ENCODE peak calls at places on chromosomes 3 and 15, in four cellular contexts. D is omental fat pad, K is heart right ventricle, W is nephron progenitor cell. Q is an unnamed sample.

GRCh38 chr15:67186226-67186649 is 68.2 kb downstream of the AAGAB start:
- DNase-seq in W (no peak), K (peak; percentile 79), D (no peak), Q (peak; percentile 84)

GRCh38 chr3:194075802-194076460 is 60.0 kb upstream of the HES1 start:
- DNase-seq in W (no peak), K (no peak), D (no peak), Q (no peak)

GRCh38 chr15:41971089-41971892 is 1.1 kb downstream of the EHD4 start:
- DNase-seq in W (peak; percentile 47), K (peak; percentile 53), D (no peak), Q (no peak)

GRCh38 chr3:189781384-189781783 is 150.2 kb downstream of the TP63 start:
- DNase-seq in W (no peak), D (no peak), K (no peak), Q (no peak)

GRCh38 chr3:16060358-16060852 is 114.1 kb upstream of the GALNT15 start:
- DNase-seq in D (no peak), W (no peak), K (no peak), Q (no peak)

GRCh38 chr3:13234664-13235063 is 161.4 kb upstream of the IQSEC1 start:
- DNase-seq in W (no peak), K (no peak), D (no peak), Q (no peak)

GRCh38 chr15:38688761-38689160 is 124.1 kb upstream of the RASGRP1 start:
- DNase-seq in W (no peak), D (no peak), K (no peak), Q (no peak)

GRCh38 chr15:83943043-83943442 is 289.1 kb downstream of the ADAMTSL3 start:
- DNase-seq in K (no peak), W (no peak), D (no peak), Q (no peak)

GRCh38 chr3:177731644-177732268 is 534.5 kb upstream of the TBL1XR1 start:
- DNase-seq in K (no peak), W (no peak), D (no peak), Q (no peak)

GRCh38 chr15:74683758-74684157 is 12.1 kb downstream of the EDC3 start:
- DNase-seq in W (no peak), K (no peak), D (no peak), Q (no peak)

GRCh38 chr15:52414936-52415335 is 113.7 kb downstream of the MYO5A start:
- DNase-seq in K (no peak), W (no peak), D (no peak), Q (no peak)

GRCh38 chr3:177069514-177070329 is 127.6 kb downstream of the TBL1XR1 start:
- DNase-seq in K (no peak), D (no peak), W (no peak), Q (no peak)

GRCh38 chr3:10169000-10169496 is 4.3 kb downstream of the IRAK2 start:
- DNase-seq in W (no peak), D (no peak), K (no peak), Q (no peak)

GRCh38 chr3:11825271-11825670 is 21.4 kb downstream of the TAMM41 start:
- DNase-seq in K (no peak), D (no peak), W (no peak), Q (no peak)

GRCh38 chr3:51934991-51935885 is 6.5 kb downstream of the RRP9 start:
- DNase-seq in D (no peak), K (no peak), W (no peak), Q (no peak)

GRCh38 chr15:82971223-82971984 is 14.6 kb upstream of the RAMAC start:
- DNase-seq in W (no peak), D (no peak), K (no peak), Q (no peak)

GRCh38 chr3:129974451-129975331 is at the start of gene TRH:
- DNase-seq in K (no peak), W (peak; percentile 68), D (no peak), Q (no peak)

GRCh38 chr3:71395927-71396695 is 187.4 kb downstream of the FOXP1 start:
- DNase-seq in D (no peak), K (no peak), W (no peak), Q (no peak)

GRCh38 chr3:43187836-43188479 is 82.1 kb upstream of the POMGNT2 start:
- DNase-seq in W (no peak), D (no peak), K (no peak), Q (no peak)

GRCh38 chr3:55882006-55882405 is 394.9 kb upstream of the WNT5A start:
- DNase-seq in W (no peak), D (no peak), K (no peak), Q (no peak)

GRCh38 chr3:196341142-196341541 is 3.0 kb upstream of the TM4SF19 start:
- DNase-seq in K (no peak), D (no peak), W (no peak), Q (peak; percentile 77)

GRCh38 chr15:50210462-50211264 is 28.7 kb downstream of the SLC27A2 start:
- DNase-seq in W (no peak), D (no peak), K (no peak), Q (no peak)

GRCh38 chr15:68054658-68055223 is 626 bp downstream of the PIAS1 start:
- DNase-seq in K (peak; percentile 60), D (no peak), W (peak; percentile 90), Q (peak; percentile 71)

GRCh38 chr15:87863152-87863551 is 393.4 kb downstream of the NTRK3 start:
- DNase-seq in K (no peak), D (no peak), W (peak; percentile 62), Q (no peak)

GRCh38 chr3:98817546-98817945 is 54.4 kb downstream of the ST3GAL6 start:
- DNase-seq in D (no peak), K (no peak), W (no peak), Q (no peak)

GRCh38 chr15:90211440-90212168 is 10.5 kb downstream of the SEMA4B start:
- DNase-seq in W (no peak), K (no peak), D (no peak), Q (no peak)

GRCh38 chr15:25684521-25685215 is 178.5 kb downstream of the ATP10A start:
- DNase-seq in D (no peak), W (no peak), K (no peak), Q (no peak)

GRCh38 chr15:73240864-73241499 is 127.8 kb downstream of the HCN4 start:
- DNase-seq in W (peak; percentile 79), D (peak; percentile 86), K (no peak), Q (no peak)

GRCh38 chr15:73239564-73240208 is 129.1 kb downstream of the HCN4 start:
- DNase-seq in D (no peak), K (no peak), W (no peak), Q (no peak)

GRCh38 chr15:73246898-73247297 is 121.9 kb downstream of the HCN4 start:
- DNase-seq in K (no peak), W (no peak), D (no peak), Q (no peak)

GRCh38 chr15:73246411-73246810 is 122.3 kb downstream of the HCN4 start:
- DNase-seq in K (no peak), D (no peak), W (no peak), Q (no peak)

DNA sequence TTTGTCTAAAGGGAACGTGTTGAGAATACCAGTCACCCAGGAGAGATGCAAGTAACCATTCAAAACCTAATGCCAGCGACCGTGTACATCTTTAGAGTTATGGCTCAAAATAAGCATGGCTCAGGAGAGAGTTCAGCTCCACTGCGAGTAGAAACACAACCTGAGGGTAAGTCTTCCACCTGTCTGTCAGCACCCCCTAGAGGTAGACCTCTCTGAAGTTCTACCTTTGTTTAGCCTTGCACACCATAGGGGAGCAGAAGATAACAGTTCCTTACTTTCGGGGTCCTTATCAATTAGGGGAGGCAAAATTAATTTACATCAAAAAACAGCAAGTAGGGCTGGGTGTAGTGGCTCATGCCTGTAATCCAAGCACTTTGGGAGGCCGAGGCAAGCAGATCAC is 124.4 kb downstream of the HCN4 start:
- DNase-seq in K (no peak), D (no peak), W (no peak), Q (no peak)
- TF ChIP-seq CTCF in K (no peak), D (no peak), W (no peak), Q (peak; percentile 15)

GRCh38 chr15:98714906-98715305 is 66.6 kb downstream of the IGF1R start:
- DNase-seq in W (no peak), D (no peak), K (no peak), Q (no peak)
- TF ChIP-seq CTCF in W (no peak), D (no peak), K (no peak), Q (no peak)

GRCh38 chr3:126259411-126260391 is 79.3 kb upstream of the ALDH1L1 start:
- DNase-seq in D (no peak), W (peak; percentile 59), K (peak; percentile 76), Q (no peak)
- TF ChIP-seq CTCF in D (no peak), W (peak; percentile 55), K (peak; percentile 74), Q (no peak)

DNA sequence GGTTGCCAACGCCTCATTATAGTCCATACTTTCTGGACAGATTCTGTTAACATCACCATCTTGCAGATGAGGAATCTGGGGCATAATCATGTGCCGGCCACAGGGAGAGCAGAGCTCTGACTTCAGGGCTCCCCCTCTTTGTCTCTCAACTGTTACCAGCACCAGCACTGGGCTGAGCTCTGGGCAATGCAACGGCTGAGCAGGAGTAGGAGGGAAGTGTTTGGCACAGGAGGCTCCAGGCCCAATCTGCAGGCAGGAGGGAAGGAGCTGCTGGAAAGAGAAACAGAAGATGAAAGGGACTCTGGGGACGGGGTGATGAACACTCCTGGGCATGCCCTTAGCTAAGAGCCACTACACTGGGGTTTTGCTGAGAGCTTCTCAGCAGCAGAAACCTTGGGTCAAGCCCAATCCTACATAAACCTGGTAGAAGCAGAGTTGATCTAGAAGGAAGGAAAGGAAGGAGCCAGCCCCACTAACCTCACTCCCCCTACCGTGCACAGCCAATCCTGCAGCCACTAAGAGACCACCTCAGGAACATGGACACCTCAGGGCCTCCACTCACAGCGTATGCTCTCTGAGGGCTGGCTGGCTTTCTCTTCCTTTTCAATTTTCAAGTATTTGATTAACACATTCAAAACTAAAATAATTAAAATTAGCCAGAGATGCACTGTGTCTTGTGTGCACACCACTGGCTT is 73.1 kb upstream of the SPATA12 start:
- DNase-seq in K (no peak), D (no peak), W (peak; percentile 37), Q (no peak)
- TF ChIP-seq CTCF in K (no peak), D (no peak), W (peak; percentile 39), Q (peak; percentile 19)

GRCh38 chr3:53696401-53697172 is 149.6 kb downstream of the CHDH start:
- DNase-seq in D (no peak), K (no peak), W (no peak), Q (no peak)
- TF ChIP-seq CTCF in D (no peak), K (no peak), W (no peak), Q (no peak)

DNA sequence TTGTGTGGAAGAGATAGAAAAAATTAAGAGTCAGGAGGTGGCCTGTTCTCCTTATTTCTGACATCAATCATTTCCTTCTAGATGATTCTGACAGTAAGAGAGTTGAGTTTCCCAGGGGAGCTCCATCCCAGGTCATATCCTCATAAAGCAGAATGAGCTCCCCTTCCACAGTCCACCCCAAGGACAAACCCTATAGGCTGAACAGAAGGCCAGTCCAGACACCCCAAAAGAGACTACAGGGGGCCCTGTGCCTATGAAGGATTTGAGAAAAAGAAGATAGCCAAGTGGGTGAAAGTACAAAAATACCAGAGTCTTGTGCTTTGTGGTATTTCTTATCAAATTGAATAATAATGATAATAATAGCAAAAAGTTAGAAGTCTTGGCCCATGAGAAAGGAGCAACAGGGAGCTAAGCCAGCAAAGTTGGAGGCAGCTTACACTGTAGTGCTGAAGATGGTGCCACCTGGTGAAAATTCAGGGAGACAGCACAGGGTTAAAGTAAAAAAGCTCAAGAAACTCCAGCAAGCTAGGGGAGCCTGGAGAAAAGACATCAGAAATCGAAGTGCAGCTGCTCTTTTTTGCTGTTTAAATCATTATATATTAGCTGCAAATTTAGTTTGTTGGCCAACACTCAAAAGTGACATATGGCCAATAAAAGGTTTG is 35.9 kb upstream of the SLC24A5 start:
- DNase-seq in W (peak; percentile 17), D (no peak), K (no peak), Q (no peak)
- TF ChIP-seq CTCF in W (peak; percentile 59), D (no peak), K (no peak), Q (no peak)

Q was measured in CD14-positive monocyte.